ENCODE peak calls at places on chromosomes 1 and 21, in four cellular contexts. V is NCI-H510A treated with DMSO at 0.1 percent for 48 hours, Z is cardiac fibroblast, F is hepatic stellate cell. J is an unnamed sample.

GRCh38 chr1:966135-966602 is at the start of gene PLEKHN1:
- DNase-seq in V (no peak), Z (peak), F (peak), J (no peak)

GRCh38 chr1:76764638-76765572 is 102.4 kb upstream of the ST6GALNAC5 start:
- DNase-seq in V (peak), Z (peak), F (no peak), J (no peak)

GRCh38 chr1:92017656-92018055 is 12.1 kb upstream of the EPHX4 start:
- DNase-seq in V (no peak), Z (no peak), F (no peak), J (no peak)

GRCh38 chr1:198123146-198123545 is 33.7 kb upstream of the NEK7 start:
- DNase-seq in V (no peak), Z (peak), F (no peak), J (no peak)

GRCh38 chr1:238738942-238739341 is 647.4 kb upstream of the CHRM3 start:
- DNase-seq in V (no peak), Z (no peak), F (no peak), J (no peak)

GRCh38 chr21:45998276-45998701 is 16.7 kb downstream of the COL6A1 start:
- DNase-seq in V (no peak), Z (no peak), F (no peak), J (no peak)

GRCh38 chr1:246121533-246121932 is 385.5 kb downstream of the SMYD3 start:
- DNase-seq in V (no peak), Z (peak), F (no peak), J (no peak)

GRCh38 chr1:205693421-205693991 is 13.2 kb upstream of the SLC45A3 start:
- DNase-seq in V (no peak), Z (no peak), F (no peak), J (no peak)

GRCh38 chr1:109094377-109094803 is 3.8 kb downstream of the TMEM167B start:
- DNase-seq in V (no peak), Z (peak), F (no peak), J (no peak)

GRCh38 chr1:186806477-186806876 is 22.3 kb upstream of the PLA2G4A start:
- DNase-seq in V (no peak), Z (peak), F (no peak), J (no peak)

GRCh38 chr1:17616731-17617279 is 77.3 kb downstream of the ARHGEF10L start:
- DNase-seq in V (no peak), Z (peak), F (no peak), J (no peak)